ENCODE peak calls at places on chromosomes 7 and 10, in eight cellular contexts. C, S, F, M, L, E, G and H are unnamed samples.

GRCh38 chr7:2082357-2083038 is 150.2 kb downstream of the MAD1L1 start:
- DNase-seq in C (no peak), S (no peak), F (no peak), M (no peak), L (peak; percentile 72), E (no peak), G (no peak), H (no peak)

GRCh38 chr10:12322583-12323131 is 26.7 kb upstream of the CAMK1D start:
- DNase-seq in C (no peak), S (no peak), F (no peak), M (no peak), L (no peak), E (no peak), G (no peak), H (no peak)

GRCh38 chr7:99137418-99138180 is 6.3 kb downstream of the SMURF1 start:
- DNase-seq in C (no peak), S (no peak), F (no peak), M (no peak), L (peak; percentile 91), E (no peak), G (no peak), H (no peak)

GRCh38 chr7:151847681-151848081 is 29.2 kb downstream of the PRKAG2 start:
- DNase-seq in C (no peak), S (peak; percentile 54), F (no peak), M (no peak), L (no peak), E (no peak), G (no peak), H (no peak)

GRCh38 chr7:121456785-121457359 is 60.8 kb upstream of the FAM3C start:
- DNase-seq in C (no peak), S (no peak), F (no peak), M (no peak), L (no peak), E (no peak), G (no peak), H (no peak)

GRCh38 chr10:24238527-24239247 is 29.7 kb downstream of the KIAA1217 start:
- DNase-seq in C (no peak), S (no peak), F (no peak), M (no peak), L (peak; percentile 79), E (no peak), G (no peak), H (no peak)

GRCh38 chr10:11107953-11108352 is 90.3 kb downstream of the CELF2 start:
- DNase-seq in C (no peak), S (no peak), F (no peak), M (no peak), L (no peak), E (no peak), G (no peak), H (no peak)

GRCh38 chr10:50375051-50375452 is 123.7 kb upstream of the ASAH2 start:
- DNase-seq in C (no peak), S (no peak), F (no peak), M (no peak), L (peak; percentile 17), E (no peak), G (no peak), H (no peak)

GRCh38 chr10:117684673-117685211 is 142.2 kb downstream of the EMX2 start:
- DNase-seq in C (no peak), S (peak; percentile 73), F (no peak), M (peak; percentile 43), L (no peak), E (no peak), G (peak; percentile 66), H (no peak)

GRCh38 chr7:43565786-43566185 is 17.1 kb upstream of the STK17A start:
- DNase-seq in C (no peak), S (no peak), F (no peak), M (no peak), L (no peak), E (no peak), G (no peak), H (no peak)

GRCh38 chr10:93813507-93814465 is 56.0 kb downstream of the LGI1 start:
- DNase-seq in C (peak; percentile 8), S (peak; percentile 76), F (peak; percentile 71), M (peak; percentile 66), L (peak; percentile 62), E (peak; percentile 34), G (peak; percentile 62), H (no peak)

GRCh38 chr7:148623586-148624282 is 33.2 kb downstream of the C7orf33 start:
- DNase-seq in C (no peak), S (no peak), F (no peak), M (no peak), L (no peak), E (no peak), G (no peak), H (no peak)

GRCh38 chr10:119663866-119664698 is 12.9 kb downstream of the BAG3 start:
- DNase-seq in C (no peak), S (no peak), F (peak; percentile 53), M (no peak), L (no peak), E (peak; percentile 90), G (no peak), H (no peak)

GRCh38 chr10:26841733-26842317 is 18.9 kb downstream of the ABI1 start:
- DNase-seq in C (no peak), S (no peak), F (no peak), M (no peak), L (no peak), E (no peak), G (no peak), H (no peak)

GRCh38 chr7:7177044-7177517 is 5.3 kb upstream of the C1GALT1 start:
- DNase-seq in C (no peak), S (no peak), F (no peak), M (no peak), L (no peak), E (no peak), G (no peak), H (no peak)

GRCh38 chr10:74771054-74771453 is 55.3 kb upstream of the KAT6B start:
- DNase-seq in C (no peak), S (no peak), F (no peak), M (no peak), L (no peak), E (no peak), G (no peak), H (no peak)

GRCh38 chr10:116565533-116565932 is 19.8 kb downstream of the PNLIP start:
- DNase-seq in C (no peak), S (no peak), F (no peak), M (no peak), L (no peak), E (no peak), G (no peak), H (no peak)

GRCh38 chr7:87316097-87316700 is 29.3 kb upstream of the CROT start:
- DNase-seq in C (no peak), S (no peak), F (no peak), M (no peak), L (no peak), E (no peak), G (no peak), H (no peak)

GRCh38 chr7:146606628-146607027 is 490.0 kb downstream of the CNTNAP2 start:
- DNase-seq in C (no peak), S (no peak), F (no peak), M (no peak), L (no peak), E (no peak), G (no peak), H (no peak)

GRCh38 chr7:55271069-55271468 is 94.1 kb upstream of the LANCL2 start:
- DNase-seq in C (no peak), S (no peak), F (no peak), M (no peak), L (no peak), E (no peak), G (no peak), H (peak; percentile 64)

GRCh38 chr10:35194906-35195305 is 68.3 kb downstream of the CREM start:
- DNase-seq in C (peak; percentile 28), S (no peak), F (peak; percentile 67), M (no peak), L (no peak), E (peak; percentile 88), G (no peak), H (no peak)

GRCh38 chr10:96188911-96189310 is 58.8 kb downstream of the ZNF518A start:
- DNase-seq in C (no peak), S (no peak), F (no peak), M (no peak), L (no peak), E (no peak), G (no peak), H (no peak)

GRCh38 chr7:130918129-130919052 is 184.4 kb upstream of the KLF14 start:
- DNase-seq in C (no peak), S (no peak), F (peak; percentile 80), M (no peak), L (no peak), E (peak; percentile 65), G (no peak), H (no peak)

GRCh38 chr10:28909875-28910274 is 232.6 kb downstream of the BAMBI start:
- DNase-seq in C (no peak), S (no peak), F (no peak), M (no peak), L (no peak), E (no peak), G (peak; percentile 43), H (no peak)

GRCh38 chr10:21758239-21758638 is 224.2 kb downstream of the MLLT10 start:
- DNase-seq in C (no peak), S (no peak), F (no peak), M (no peak), L (peak; percentile 92), E (no peak), G (no peak), H (no peak)

GRCh38 chr7:27140108-27140842 is 3.2 kb downstream of the HOXA5 start:
- DNase-seq in C (no peak), S (no peak), F (no peak), M (no peak), L (no peak), E (no peak), G (no peak), H (no peak)

GRCh38 chr7:117014673-117015133 is 61.4 kb downstream of the ST7 start:
- DNase-seq in C (no peak), S (no peak), F (peak; percentile 28), M (peak; percentile 61), L (peak; percentile 13), E (peak; percentile 37), G (peak; percentile 72), H (no peak)

GRCh38 chr7:144784943-144785342 is 50.9 kb downstream of the TPK1 start:
- DNase-seq in C (no peak), S (no peak), F (no peak), M (no peak), L (no peak), E (no peak), G (peak; percentile 69), H (no peak)

GRCh38 chr10:86661161-86662025 is 6.9 kb upstream of the LDB3 start:
- DNase-seq in C (no peak), S (peak; percentile 61), F (no peak), M (peak; percentile 92), L (no peak), E (no peak), G (no peak), H (no peak)

GRCh38 chr7:75762350-75762917 is 9.6 kb downstream of the CCL26 start:
- DNase-seq in C (no peak), S (no peak), F (no peak), M (no peak), L (peak; percentile 40), E (peak; percentile 68), G (no peak), H (no peak)

GRCh38 chr10:96968682-96969423 is 136.8 kb downstream of the LCOR start:
- DNase-seq in C (no peak), S (no peak), F (no peak), M (no peak), L (no peak), E (no peak), G (no peak), H (no peak)

GRCh38 chr10:89555688-89556445 is 20.5 kb upstream of the SLC16A12 start:
- DNase-seq in C (no peak), S (no peak), F (no peak), M (no peak), L (peak; percentile 10), E (no peak), G (no peak), H (no peak)

GRCh38 chr7:27174077-27175004 is at the start of gene HOXA10:
- DNase-seq in C (no peak), S (peak; percentile 56), F (no peak), M (no peak), L (peak; percentile 42), E (no peak), G (no peak), H (no peak)